ENCODE peak calls at places on chromosomes 3 and 15, in seven cellular contexts. T is OCI-LY7; U is GM23338; Y is left lung; K is naive thymus-derived CD4-positive, alpha-beta T cell; F is GM23248; R is body of pancreas. D is an unnamed sample.

GRCh38 chr15:64247906-64248541 is 85.2 kb upstream of the PPIB start:
- DNase-seq in F (peak; percentile 93), U (peak; percentile 79), R (peak; percentile 63), Y (no peak), K (no peak), T (no peak), D (peak; percentile 2)

GRCh38 chr3:15637131-15637951 is 35.8 kb downstream of the BTD start:
- DNase-seq in K (no peak), F (no peak), Y (no peak), R (no peak), U (no peak), T (no peak), D (no peak)

GRCh38 chr3:144270100-144270499 is 298.5 kb downstream of the DIPK2A start:
- DNase-seq in R (no peak), T (no peak), U (no peak), F (no peak), K (no peak), Y (no peak), D (no peak)

GRCh38 chr15:95405447-95405846 is 925.1 kb upstream of the NR2F2 start:
- DNase-seq in R (no peak), K (no peak), F (peak; percentile 29), U (no peak), Y (no peak), T (no peak), D (no peak)

GRCh38 chr3:186839874-186840641 is 2.5 kb upstream of the ADIPOQ start:
- DNase-seq in T (no peak), Y (no peak), U (no peak), F (peak; percentile 59), R (no peak), K (no peak), D (no peak)

GRCh38 chr15:22963546-22964125 is 16.5 kb downstream of the CYFIP1 start:
- DNase-seq in T (no peak), Y (no peak), K (no peak), F (peak; percentile 56), R (no peak), U (no peak), D (no peak)

GRCh38 chr3:66789584-66790237 is 208.4 kb upstream of the KBTBD8 start:
- DNase-seq in K (no peak), F (no peak), U (no peak), T (no peak), Y (no peak), R (no peak), D (no peak)

GRCh38 chr15:49238342-49238741 is 68.3 kb downstream of the GALK2 start:
- DNase-seq in Y (no peak), K (no peak), F (peak; percentile 78), R (no peak), T (no peak), U (no peak), D (no peak)

GRCh38 chr15:64004582-64004981 is 41.7 kb downstream of the DAPK2 start:
- DNase-seq in F (peak; percentile 43), K (no peak), T (no peak), U (no peak), Y (no peak), R (peak; percentile 73), D (no peak)

GRCh38 chr3:102059145-102059943 is 210.0 kb downstream of the NFKBIZ start:
- DNase-seq in Y (no peak), U (no peak), T (peak; percentile 24), K (no peak), F (no peak), R (no peak), D (no peak)

GRCh38 chr3:106830334-106830733 is 546.9 kb upstream of the CCDC54 start:
- DNase-seq in Y (no peak), K (no peak), U (peak; percentile 80), T (no peak), R (no peak), F (no peak), D (no peak)

GRCh38 chr15:77944002-77944867 is 133.3 kb downstream of the TBC1D2B start:
- DNase-seq in K (peak; percentile 16), U (peak; percentile 93), R (peak; percentile 87), F (peak; percentile 93), T (peak; percentile 56), Y (peak; percentile 93), D (peak; percentile 29)

GRCh38 chr3:122587572-122587971 is 10.1 kb downstream of the PARP15 start:
- DNase-seq in T (no peak), F (no peak), K (no peak), U (peak; percentile 30), R (no peak), Y (no peak), D (no peak)

GRCh38 chr3:69326821-69327433 is 59.0 kb downstream of the FRMD4B start:
- DNase-seq in F (no peak), R (no peak), T (peak; percentile 65), Y (no peak), U (no peak), K (peak; percentile 32), D (no peak)

GRCh38 chr15:101296418-101297405 is 1.7 kb upstream of the SNRPA1 start:
- DNase-seq in Y (no peak), R (no peak), K (no peak), T (no peak), F (peak; percentile 79), U (no peak), D (no peak)

GRCh38 chr15:36948982-36949381 is 151.4 kb downstream of the MEIS2 start:
- DNase-seq in T (no peak), U (no peak), K (no peak), Y (no peak), F (no peak), R (no peak), D (no peak)

GRCh38 chr3:132433121-132433520 is 15.8 kb downstream of the DNAJC13 start:
- DNase-seq in R (no peak), T (no peak), U (no peak), F (no peak), K (no peak), Y (no peak), D (no peak)

GRCh38 chr3:64327039-64327804 is 102.0 kb upstream of the PRICKLE2 start:
- DNase-seq in T (no peak), F (peak; percentile 83), K (no peak), Y (no peak), R (peak; percentile 23), U (no peak), D (no peak)

GRCh38 chr3:55658297-55659022 is 171.4 kb upstream of the WNT5A start:
- DNase-seq in Y (no peak), U (no peak), K (no peak), T (peak; percentile 65), R (no peak), F (no peak), D (no peak)

GRCh38 chr3:104939196-104939595 is 427.5 kb upstream of the ALCAM start:
- DNase-seq in K (no peak), T (no peak), U (no peak), F (no peak), Y (no peak), R (no peak), D (no peak)

GRCh38 chr3:17070560-17070959 is 185.8 kb downstream of the PLCL2 start:
- DNase-seq in U (peak; percentile 57), K (no peak), F (peak; percentile 29), Y (no peak), T (no peak), R (no peak), D (no peak)

GRCh38 chr3:184651945-184652344 is 59.9 kb downstream of the MAGEF1 start:
- DNase-seq in Y (no peak), R (no peak), U (no peak), K (no peak), T (no peak), F (no peak), D (no peak)

GRCh38 chr3:11465744-11466611 is 177.7 kb downstream of the VGLL4 start:
- DNase-seq in T (no peak), R (no peak), Y (no peak), F (peak; percentile 96), K (no peak), U (no peak), D (no peak)

GRCh38 chr15:87633471-87633870 is 623.1 kb downstream of the NTRK3 start:
- DNase-seq in F (no peak), U (no peak), Y (no peak), K (no peak), R (no peak), T (no peak), D (no peak)

GRCh38 chr15:63598467-63599400 is 1.5 kb downstream of the FBXL22 start:
- DNase-seq in R (no peak), Y (no peak), U (no peak), K (no peak), F (peak; percentile 22), T (no peak), D (no peak)

DNA sequence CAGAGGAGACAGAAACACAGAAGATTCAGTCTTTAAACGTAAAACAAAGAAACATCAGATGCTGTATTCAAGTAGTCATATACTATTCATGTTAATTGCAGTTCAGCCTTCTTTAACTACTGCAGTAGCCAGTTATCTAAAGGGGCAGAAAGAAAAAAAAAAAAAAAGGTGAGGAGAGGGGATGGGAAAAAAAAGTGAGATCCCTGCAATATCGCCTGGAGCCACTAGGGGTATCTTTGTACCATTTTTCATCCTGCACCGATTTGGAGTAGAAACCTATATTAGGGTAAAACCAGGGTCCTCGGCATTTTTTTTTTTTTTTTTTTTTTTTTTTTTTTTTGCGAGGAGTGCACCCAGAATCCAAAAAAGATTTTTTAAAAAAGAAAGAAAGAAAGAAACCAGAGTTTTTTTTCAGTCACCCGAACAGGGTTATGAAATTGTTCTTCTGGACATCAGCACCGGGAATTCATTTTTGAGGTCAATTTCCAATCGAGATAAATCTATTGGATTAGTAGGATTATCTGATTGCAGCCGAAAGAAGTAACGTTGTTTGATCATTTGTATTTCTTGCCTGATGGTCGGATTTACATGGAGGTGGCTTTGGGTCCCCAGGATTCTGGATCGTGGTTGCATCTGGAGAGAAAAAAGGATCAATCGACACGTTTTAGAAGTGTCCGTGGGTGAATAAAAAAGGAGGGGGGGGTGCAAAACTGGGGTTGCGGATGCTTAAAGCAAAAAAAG is 186.7 kb downstream of the NLGN1 start:
- DNase-seq in F (peak; percentile 58), R (peak; percentile 30), T (peak; percentile 6), U (peak; percentile 77), K (no peak), Y (no peak), D (no peak)
- H3K4me3 ChIP-seq in F (peak overlapping the region; percentile 97), R (peak overlapping the region; percentile 2), T (no peak overlapping the region), U (peak overlapping the region; percentile 69), K (no peak overlapping the region), Y (peak overlapping the region; percentile 26), D (no peak overlapping the region)

GRCh38 chr3:179666436-179667035 is 13.7 kb downstream of the USP13 start:
- DNase-seq in U (peak; percentile 46), R (peak; percentile 24), Y (peak; percentile 86), T (no peak), F (peak; percentile 15), K (no peak), D (no peak)
- H3K4me3 ChIP-seq in U (no peak overlapping the region), R (no peak overlapping the region), Y (no peak overlapping the region), T (no peak overlapping the region), F (no peak overlapping the region), K (no peak overlapping the region), D (no peak overlapping the region)

DNA sequence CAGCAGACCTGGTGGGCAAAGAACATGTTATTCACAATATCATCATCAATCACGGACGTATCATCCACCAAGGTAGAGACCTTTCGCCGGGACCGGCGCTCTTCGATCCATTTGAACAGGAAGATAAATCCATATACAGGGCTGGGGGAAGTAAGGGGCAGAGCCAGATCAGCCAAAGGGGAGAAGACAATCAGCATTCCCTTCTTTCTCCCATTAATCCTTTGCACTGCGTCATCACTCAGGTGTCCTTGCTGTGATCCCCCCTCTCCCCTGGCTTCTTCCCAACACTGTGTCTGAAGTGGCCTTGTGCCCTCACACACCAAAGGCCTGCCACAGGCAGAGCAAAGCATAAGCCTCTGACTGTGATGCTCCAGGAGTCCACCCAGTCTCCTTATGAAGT is 36.4 kb downstream of the SEMA3G start:
- DNase-seq in T (no peak), K (no peak), Y (no peak), U (no peak), R (no peak), F (no peak), D (no peak)
- H3K4me3 ChIP-seq in T (peak overlapping the region; percentile 96), K (peak overlapping the region; percentile 74), Y (peak overlapping the region; percentile 95), U (peak overlapping the region; percentile 94), R (no peak overlapping the region), F (peak overlapping the region; percentile 95), D (no peak overlapping the region)

GRCh38 chr3:142563491-142563997 is 15.0 kb downstream of the ATR start:
- DNase-seq in F (no peak), Y (no peak), U (no peak), T (no peak), R (no peak), K (no peak), D (no peak)
- H3K4me3 ChIP-seq in F (no peak overlapping the region), Y (no peak overlapping the region), U (no peak overlapping the region), T (no peak overlapping the region), R (no peak overlapping the region), K (no peak overlapping the region), D (no peak overlapping the region)